ENCODE peak calls at places on chromosomes 3 and 15, in eight cellular contexts. S is T follicular helper cell; U is HCEC 1CT; K is skeletal muscle cell; Q is retinal pigment epithelial cell; E is left lung; F is head of caudate nucleus; H is stimulated activated CD8-positive, alpha-beta memory T cell treated with anti-CD3 and anti-CD28 coated beads, Interleukin-15, amount 100 ng/mL, for 48 hours. C is an unnamed sample.

GRCh38 chr15:51425517-51426033 is 84.1 kb downstream of the GLDN start:
- DNase-seq in H (no peak), F (no peak), Q (no peak), U (no peak), S (no peak), K (no peak), E (no peak), C (no peak)

GRCh38 chr15:100174532-100174931 is 167.2 kb downstream of the ADAMTS17 start:
- DNase-seq in H (no peak), E (no peak), S (no peak), F (no peak), K (no peak), Q (no peak), U (no peak), C (no peak)

GRCh38 chr3:73214846-73215245 is 153.4 kb downstream of the EBLN2 start:
- DNase-seq in F (no peak), U (no peak), K (no peak), H (no peak), E (no peak), S (no peak), Q (no peak), C (no peak)

GRCh38 chr3:9916346-9916733 is 558 bp upstream of the IL17RC start:
- DNase-seq in U (peak), H (no peak), Q (no peak), K (peak), E (no peak), F (no peak), S (no peak), C (no peak)

GRCh38 chr15:37995461-37996347 is 61.3 kb downstream of the TMCO5A start:
- DNase-seq in E (no peak), U (peak), Q (peak), H (no peak), K (peak), S (no peak), F (peak), C (peak)

GRCh38 chr15:40922608-40923005 is 6.5 kb upstream of the DLL4 start:
- DNase-seq in K (no peak), E (no peak), U (no peak), S (no peak), Q (no peak), H (no peak), F (no peak), C (no peak)

GRCh38 chr3:33577173-33577572 is 137.0 kb upstream of the UBP1 start:
- DNase-seq in H (no peak), Q (no peak), U (no peak), E (no peak), S (no peak), F (no peak), K (no peak), C (no peak)

GRCh38 chr15:43196760-43197548 is 11.8 kb downstream of the CCNDBP1 start:
- DNase-seq in F (no peak), Q (no peak), U (no peak), H (no peak), K (no peak), S (no peak), E (no peak), C (no peak)

GRCh38 chr3:112654979-112655378 is 14.0 kb upstream of the CCDC80 start:
- DNase-seq in K (no peak), E (no peak), F (no peak), U (peak), H (no peak), S (no peak), Q (no peak), C (no peak)

GRCh38 chr3:190581041-190581501 is 67.2 kb downstream of the IL1RAP start:
- DNase-seq in H (no peak), E (no peak), Q (no peak), S (no peak), F (no peak), K (no peak), U (peak), C (no peak)

GRCh38 chr3:29291262-29291981 is 10.6 kb downstream of the RBMS3 start:
- DNase-seq in U (no peak), Q (no peak), F (no peak), K (no peak), E (no peak), H (no peak), S (no peak), C (no peak)

GRCh38 chr15:42491540-42492225 is 742 bp upstream of the ZNF106 start:
- DNase-seq in U (peak), K (no peak), Q (peak), H (no peak), E (no peak), S (no peak), F (no peak), C (peak)

GRCh38 chr15:28911295-28911979 is 25.7 kb downstream of the APBA2 start:
- DNase-seq in E (peak), K (no peak), F (no peak), S (no peak), Q (no peak), U (no peak), H (no peak), C (no peak)

GRCh38 chr3:111577798-111578685 is 17.1 kb downstream of the ZBED2 start:
- DNase-seq in F (no peak), K (peak), S (no peak), H (no peak), E (no peak), U (peak), Q (peak), C (peak)

GRCh38 chr3:63159764-63160163 is 118.3 kb upstream of the SYNPR start:
- DNase-seq in S (no peak), E (no peak), Q (no peak), F (no peak), U (no peak), H (no peak), K (no peak), C (no peak)

GRCh38 chr3:126538316-126538715 is 14.4 kb downstream of the CHST13 start:
- DNase-seq in U (no peak), Q (no peak), E (peak), F (no peak), K (no peak), S (no peak), H (no peak), C (no peak)

GRCh38 chr15:90044191-90044590 is 43.1 kb downstream of the ZNF710 start:
- DNase-seq in K (no peak), S (no peak), Q (no peak), F (no peak), E (no peak), U (no peak), H (no peak), C (no peak)

GRCh38 chr3:61780455-61781239 is 219.3 kb downstream of the PTPRG start:
- DNase-seq in E (no peak), U (no peak), F (no peak), H (no peak), Q (no peak), K (no peak), S (no peak), C (no peak)

GRCh38 chr3:72265250-72265649 is 480.3 kb upstream of the PROK2 start:
- DNase-seq in H (no peak), U (peak), Q (no peak), E (no peak), S (no peak), F (no peak), K (no peak), C (no peak)

GRCh38 chr3:112966633-112967032 is 8.3 kb downstream of the CD200R1 start:
- DNase-seq in E (no peak), S (no peak), U (no peak), F (no peak), K (no peak), Q (no peak), H (no peak), C (no peak)

GRCh38 chr3:13011369-13012227 is 61.6 kb downstream of the IQSEC1 start:
- DNase-seq in U (no peak), F (peak), H (peak), K (no peak), S (peak), Q (no peak), E (peak), C (no peak)

GRCh38 chr3:128275316-128276150 is 122.3 kb downstream of the EEFSEC start:
- DNase-seq in S (no peak), E (no peak), K (no peak), Q (no peak), H (no peak), U (no peak), F (no peak), C (no peak)

GRCh38 chr3:169815590-169816150 is 3.0 kb upstream of the LRRC34 start:
- DNase-seq in K (no peak), F (no peak), H (no peak), U (no peak), Q (no peak), S (no peak), E (no peak), C (no peak)

GRCh38 chr15:40743921-40744809 is 10.9 kb downstream of the RMDN3 start:
- DNase-seq in H (peak), Q (no peak), K (peak), E (no peak), S (no peak), F (no peak), U (peak), C (no peak)

C was measured in HTR-8/SVneo.